ENCODE peak calls at places on chromosomes 16 and 17, in eight cellular contexts. F, T, O, W, B, X, V and L are unnamed samples.

GRCh38 chr16:4420703-4421102 is 4.3 kb upstream of the CORO7 start:
- DNase-seq in F (no peak), O (no peak), X (no peak), T (no peak), W (no peak), B (no peak), V (no peak), L (no peak)

GRCh38 chr16:81524382-81524781 is 79.8 kb downstream of the CMIP start:
- DNase-seq in O (no peak), T (no peak), F (no peak), V (no peak), B (no peak), W (no peak), X (peak; percentile 54), L (no peak)

GRCh38 chr17:41024702-41025101 is 2.3 kb downstream of the KRTAP1-5 start:
- DNase-seq in B (no peak), W (no peak), V (no peak), F (no peak), O (no peak), T (no peak), X (no peak), L (no peak)

GRCh38 chr16:48523415-48524204 is 86.4 kb downstream of the N4BP1 start:
- DNase-seq in O (no peak), B (no peak), V (no peak), W (no peak), F (no peak), T (peak; percentile 47), X (no peak), L (no peak)

GRCh38 chr17:75753514-75754377 is 11.2 kb downstream of the GALK1 start:
- DNase-seq in W (peak; percentile 82), X (peak; percentile 77), V (peak; percentile 51), B (no peak), O (peak; percentile 56), F (peak; percentile 79), T (peak; percentile 92), L (peak; percentile 91)

GRCh38 chr16:19110537-19111391 is 3.0 kb upstream of the ITPRIPL2 start:
- DNase-seq in W (no peak), V (no peak), X (no peak), T (no peak), B (no peak), F (no peak), O (no peak), L (no peak)

GRCh38 chr17:33142703-33143299 is 150.3 kb downstream of the ASIC2 start:
- DNase-seq in X (peak; percentile 27), O (peak; percentile 48), V (no peak), B (no peak), W (peak; percentile 40), F (no peak), T (no peak), L (no peak)

GRCh38 chr16:68739964-68740627 is 3.0 kb downstream of the CDH1 start:
- DNase-seq in T (no peak), O (no peak), X (no peak), F (no peak), V (no peak), W (no peak), B (no peak), L (no peak)

GRCh38 chr17:18959071-18959844 is 7.3 kb downstream of the SLC5A10 start:
- DNase-seq in O (no peak), X (no peak), F (no peak), W (no peak), V (no peak), B (no peak), T (peak; percentile 65), L (no peak)

GRCh38 chr16:728131-728889 is 1.4 kb downstream of the HAGHL start:
- DNase-seq in B (no peak), X (peak; percentile 72), V (peak; percentile 69), F (no peak), W (peak; percentile 93), T (peak; percentile 93), O (no peak), L (peak; percentile 83)

GRCh38 chr17:71232801-71233559 is 887.8 kb upstream of the SOX9 start:
- DNase-seq in B (no peak), X (no peak), O (no peak), T (no peak), V (no peak), F (no peak), W (no peak), L (no peak)

GRCh38 chr17:4648741-4649140 is 7.3 kb upstream of the ALOX15 start:
- DNase-seq in V (no peak), T (no peak), W (no peak), X (no peak), O (no peak), B (no peak), F (no peak), L (no peak)

GRCh38 chr16:52578829-52579193 is 31.9 kb upstream of the TOX3 start:
- DNase-seq in O (no peak), X (no peak), F (no peak), B (no peak), T (no peak), V (no peak), W (no peak), L (no peak)

GRCh38 chr17:39709998-39710964 is 10.4 kb downstream of the ERBB2 start:
- DNase-seq in T (peak; percentile 61), V (no peak), W (no peak), B (no peak), X (no peak), O (no peak), F (no peak), L (no peak)

GRCh38 chr17:77107506-77108433 is 33.0 kb upstream of the SEC14L1 start:
- DNase-seq in F (no peak), T (no peak), V (no peak), B (no peak), W (peak; percentile 88), O (no peak), X (peak; percentile 93), L (peak; percentile 64)

DNA sequence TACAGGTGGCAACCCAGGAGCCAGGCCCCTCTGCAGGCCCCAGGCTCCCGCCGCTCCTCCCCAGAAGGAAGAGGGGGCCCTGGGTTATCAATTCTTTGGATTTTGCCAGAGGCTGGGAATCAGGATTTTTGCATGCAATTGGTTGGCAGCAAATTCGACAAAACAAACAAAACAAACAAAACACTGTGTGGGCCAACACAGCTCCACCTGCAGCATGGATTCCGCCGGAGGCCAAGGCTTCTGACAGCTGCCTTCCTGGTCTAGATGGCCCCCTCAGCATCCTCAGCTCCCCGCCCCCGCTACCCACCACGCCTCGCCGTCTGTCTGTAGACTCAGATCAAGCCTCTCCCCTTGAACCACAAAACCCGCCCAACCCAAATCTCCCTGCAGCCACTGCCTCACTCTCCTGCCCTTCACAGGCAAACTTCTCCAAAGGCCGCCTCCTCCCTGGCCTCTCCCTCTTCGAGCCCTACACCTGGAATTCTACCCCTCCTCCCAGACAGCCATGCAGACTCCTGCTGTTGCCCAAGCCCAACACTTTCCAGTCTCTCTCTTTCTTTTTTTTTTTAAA is 58.0 kb downstream of the RTN4RL1 start:
- DNase-seq in X (peak; percentile 85), O (no peak), T (peak; percentile 48), V (peak; percentile 27), F (no peak), W (no peak), B (no peak), L (no peak)
- TF ChIP-seq CTCF in X (no peak), O (no peak), T (no peak), V (no peak), F (no peak), W (no peak), B (no peak), L (no peak)

DNA sequence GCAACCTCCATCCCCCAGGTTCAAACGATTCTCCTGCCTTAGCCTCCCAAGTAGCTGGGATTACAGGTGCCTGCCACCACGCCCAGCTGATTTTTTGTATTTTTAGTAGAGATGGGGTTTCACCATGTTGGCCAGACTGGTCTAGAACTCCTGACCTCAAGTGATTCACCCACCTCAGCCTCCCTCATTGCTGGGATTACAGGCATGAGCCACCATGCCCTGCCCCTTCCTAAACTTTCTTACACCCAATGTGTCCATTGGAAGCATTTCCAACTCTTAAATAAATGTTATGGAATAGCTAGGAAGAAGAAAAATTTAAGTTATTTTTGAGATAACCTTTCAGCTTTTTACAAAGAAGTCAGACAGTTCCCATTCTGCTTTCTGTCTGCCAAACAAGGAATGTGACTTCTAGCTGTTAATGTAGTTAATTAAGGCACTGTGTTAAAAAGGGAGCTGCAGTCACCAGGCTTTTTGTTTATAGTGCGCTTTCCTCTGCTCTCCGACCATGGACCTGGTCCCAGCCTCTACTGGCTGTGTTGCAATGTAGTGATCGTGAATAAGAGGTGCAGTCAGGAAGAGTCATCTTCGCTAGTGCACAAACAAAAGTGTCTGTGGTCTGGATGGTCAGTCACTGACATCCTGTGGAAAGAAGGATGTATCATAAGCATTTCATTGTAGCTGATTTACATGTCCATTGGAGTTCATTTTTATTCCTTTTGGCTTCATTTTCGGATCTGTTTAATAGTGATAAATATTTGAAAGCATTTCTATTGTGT is 39.7 kb downstream of the USP10 start:
- DNase-seq in W (no peak), X (no peak), B (peak; percentile 54), F (no peak), T (no peak), O (no peak), V (no peak), L (no peak)
- TF ChIP-seq CTCF in W (no peak), X (no peak), B (no peak), F (no peak), T (no peak), O (no peak), V (no peak), L (no peak)

DNA sequence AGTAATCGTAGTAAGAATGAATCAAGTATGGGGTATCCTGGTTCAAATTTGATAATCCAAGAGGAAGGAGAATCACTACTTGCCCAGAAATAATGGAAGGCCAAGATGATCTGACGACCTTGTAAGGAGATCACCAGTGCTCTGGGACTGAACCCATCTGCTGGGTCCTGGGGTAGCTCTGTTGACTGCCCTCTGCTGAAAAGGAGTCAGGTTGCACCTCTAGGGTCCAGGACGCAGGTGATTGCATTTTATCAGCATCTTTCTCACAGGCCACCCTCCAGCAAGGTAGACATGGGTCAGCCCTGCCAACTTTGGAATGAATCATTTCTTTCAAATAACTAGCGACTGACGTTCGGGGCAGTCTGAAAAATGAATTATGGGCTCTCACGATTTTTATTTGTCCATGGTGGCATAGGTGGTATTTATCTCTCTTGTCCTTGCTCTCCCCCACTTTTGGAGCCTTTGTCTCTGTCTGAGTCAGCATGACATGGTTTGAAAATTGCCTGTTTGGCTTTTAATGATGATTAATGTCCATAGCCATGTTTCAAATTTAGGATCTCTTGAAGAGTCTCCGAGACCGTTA is 163.7 kb downstream of the MSI2 start:
- DNase-seq in F (no peak), O (no peak), T (no peak), W (no peak), B (no peak), X (no peak), V (no peak), L (no peak)
- TF ChIP-seq CTCF in F (no peak), O (no peak), T (no peak), W (no peak), B (no peak), X (no peak), V (no peak), L (no peak)

DNA sequence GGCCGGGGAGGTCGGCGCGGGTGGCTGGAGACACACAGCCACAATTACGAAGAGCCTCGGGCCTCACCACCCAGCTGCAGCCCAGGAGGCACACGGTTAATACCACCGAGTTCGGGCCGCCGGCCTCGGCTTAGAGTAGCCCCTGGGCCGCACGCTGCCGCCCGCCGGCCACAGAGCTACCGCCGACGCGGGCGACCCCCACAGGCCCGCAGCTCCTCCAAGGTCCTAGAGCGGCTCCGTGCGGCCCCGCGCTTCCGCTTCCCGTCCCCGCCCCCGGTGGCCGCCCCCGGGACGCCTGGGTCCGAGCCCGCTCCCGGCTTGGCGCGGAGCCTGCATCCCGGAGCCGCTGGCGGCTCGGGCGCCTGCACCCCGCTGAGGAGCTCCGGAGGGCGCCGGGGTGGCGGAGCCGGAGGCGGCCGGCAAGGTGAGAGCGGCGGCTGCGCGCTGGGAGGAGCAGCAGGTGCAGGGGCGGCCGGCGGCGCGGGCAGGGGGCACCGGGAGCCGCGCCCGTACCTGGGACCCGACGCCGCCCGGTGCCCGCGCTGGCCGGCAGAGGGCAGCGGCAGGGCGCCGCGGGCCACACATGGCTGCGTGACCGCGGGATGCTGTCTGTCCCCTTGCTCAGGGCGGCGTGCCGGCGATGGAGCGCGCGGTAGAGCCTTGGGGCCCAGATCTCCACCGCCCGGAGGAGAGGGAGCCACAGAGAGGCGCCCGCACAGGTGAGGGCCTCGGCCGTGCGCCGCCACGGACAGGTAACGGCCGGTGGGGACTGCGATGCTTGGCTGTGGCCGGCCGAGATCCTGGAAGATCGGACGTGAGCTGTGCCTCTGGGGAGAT is at the start of gene ZNF48:
- DNase-seq in X (peak; percentile 49), O (peak; percentile 68), V (peak; percentile 88), W (peak; percentile 88), B (peak; percentile 63), F (peak; percentile 83), T (peak; percentile 97), L (peak; percentile 81)
- TF ChIP-seq CTCF in X (peak; percentile 32), O (peak; percentile 56), V (no peak), W (peak; percentile 22), B (peak; percentile 11), F (peak; percentile 8), T (peak; percentile 37), L (peak; percentile 62)